ENCODE peak calls at places on chromosomes 3 and 15, in seven cellular contexts. J is SK-N-SH, P is IMR-90, S is aorta, H is RWPE2, B is ovary, E is uterus. L is an unnamed sample. For H3K9me3, the result is how much of the 10 kb centered on the place peaks cover.

GRCh38 chr15:81929557-81929956 is 116.3 kb downstream of the MEX3B start:
- DNase-seq in J (no peak), P (peak), S (no peak), H (no peak), B (no peak), E (no peak), L (no peak)

GRCh38 chr3:158105710-158106438 is at the start of gene SHOX2:
- DNase-seq in J (no peak), P (peak), S (peak), H (no peak), B (no peak), E (peak), L (peak)

GRCh38 chr3:162295323-162295983 is 798.8 kb downstream of the OTOL1 start:
- DNase-seq in J (no peak), P (peak), S (no peak), H (no peak), B (no peak), E (no peak), L (no peak)

GRCh38 chr3:161559177-161559998 is 62.8 kb downstream of the OTOL1 start:
- DNase-seq in J (no peak), P (peak), S (no peak), H (no peak), B (no peak), E (no peak), L (no peak)

GRCh38 chr15:99732268-99732641 is 982 bp downstream of the LYSMD4 start:
- DNase-seq in J (no peak), P (peak), S (no peak), H (no peak), B (no peak), E (no peak), L (no peak)

GRCh38 chr3:41148901-41149300 is 50.4 kb upstream of the CTNNB1 start:
- DNase-seq in J (no peak), P (no peak), S (no peak), H (no peak), B (no peak), E (no peak), L (no peak)

GRCh38 chr3:156920399-156920798 is 94.2 kb downstream of the LEKR1 start:
- DNase-seq in J (no peak), P (no peak), S (no peak), H (no peak), B (no peak), E (no peak), L (no peak)

GRCh38 chr15:95718441-95718840 is 612.1 kb upstream of the NR2F2 start:
- DNase-seq in J (no peak), P (no peak), S (peak), H (no peak), B (peak), E (peak), L (no peak)

GRCh38 chr15:64618569-64618968 is 156.8 kb downstream of the RBPMS2 start:
- DNase-seq in J (no peak), P (no peak), S (no peak), H (no peak), B (no peak), E (no peak), L (no peak)

GRCh38 chr15:27897481-27897880 is 201.6 kb downstream of the OCA2 start:
- DNase-seq in J (no peak), P (no peak), S (no peak), H (no peak), B (no peak), E (no peak), L (peak)

GRCh38 chr15:53843869-53844569 is 84.6 kb upstream of the WDR72 start:
- DNase-seq in J (no peak), P (no peak), S (no peak), H (no peak), B (no peak), E (no peak), L (no peak)

GRCh38 chr15:91561371-91562100 is 292.0 kb upstream of the SLCO3A1 start:
- DNase-seq in J (no peak), P (peak), S (no peak), H (peak), B (no peak), E (peak), L (no peak)

GRCh38 chr3:50050361-50050760 is 38.4 kb upstream of the RBM5 start:
- DNase-seq in J (no peak), P (peak), S (no peak), H (no peak), B (no peak), E (no peak), L (no peak)

GRCh38 chr15:62940755-62941361 is 101.7 kb upstream of the TPM1 start:
- DNase-seq in J (peak), P (peak), S (peak), H (no peak), B (peak), E (peak), L (peak)

GRCh38 chr3:183895296-183895695 is 10.6 kb upstream of the PARL start:
- DNase-seq in J (peak), P (peak), S (no peak), H (no peak), B (peak), E (no peak), L (no peak)

GRCh38 chr15:89104172-89104564 is 15.9 kb downstream of the ABHD2 start:
- DNase-seq in J (no peak), P (peak), S (no peak), H (no peak), B (peak), E (peak), L (no peak)

GRCh38 chr15:99504823-99505551 is 60.8 kb upstream of the MEF2A start:
- DNase-seq in J (no peak), P (peak), S (no peak), H (no peak), B (no peak), E (no peak), L (no peak)

GRCh38 chr3:139695007-139695406 is 17.2 kb upstream of the NMNAT3 start:
- DNase-seq in J (no peak), P (no peak), S (no peak), H (no peak), B (no peak), E (no peak), L (no peak)

GRCh38 chr3:160540546-160540945 is 24.8 kb downstream of the KPNA4 start:
- DNase-seq in J (no peak), P (peak), S (no peak), H (no peak), B (no peak), E (no peak), L (no peak)

GRCh38 chr3:25094932-25095690 is 333.0 kb upstream of the RARB start:
- DNase-seq in J (no peak), P (no peak), S (no peak), H (no peak), B (no peak), E (no peak), L (no peak)

GRCh38 chr3:164533275-164533674 is 545.0 kb downstream of the SI start:
- DNase-seq in J (no peak), P (no peak), S (no peak), H (no peak), B (no peak), E (no peak), L (no peak)

GRCh38 chr3:173659972-173660371 is 262.4 kb downstream of the NLGN1 start:
- DNase-seq in J (no peak), P (no peak), S (no peak), H (no peak), B (no peak), E (no peak), L (no peak)

GRCh38 chr3:3708769-3709115 is 90.5 kb upstream of the LRRN1 start:
- DNase-seq in J (no peak), P (no peak), S (no peak), H (no peak), B (no peak), E (no peak), L (no peak)

GRCh38 chr3:194140520-194141414 is 4.8 kb downstream of the HES1 start:
- DNase-seq in J (peak), P (no peak), S (peak), H (peak), B (peak), E (peak), L (peak)

GRCh38 chr3:181633556-181633955 is 78.2 kb upstream of the SOX2 start:
- DNase-seq in J (no peak), P (no peak), S (no peak), H (no peak), B (no peak), E (no peak), L (no peak)
- H3K9me3 ChIP-seq in J (under half), P (under half), S (under half), H (under half), B (under half), E (under half), L (under half)

GRCh38 chr3:126127904-126128303 is 44.0 kb upstream of the SLC41A3 start:
- DNase-seq in J (peak), P (no peak), S (peak), H (no peak), B (peak), E (peak), L (peak)
- H3K9me3 ChIP-seq in J (under half), P (under half), S (under half), H (under half), B (under half), E (under half), L (under half)

GRCh38 chr15:70479056-70479455 is 284.3 kb downstream of the UACA start:
- DNase-seq in J (no peak), P (no peak), S (no peak), H (no peak), B (no peak), E (no peak), L (no peak)
- H3K9me3 ChIP-seq in J (under half), P (under half), S (under half), H (under half), B (under half), E (under half), L (under half)

DNA sequence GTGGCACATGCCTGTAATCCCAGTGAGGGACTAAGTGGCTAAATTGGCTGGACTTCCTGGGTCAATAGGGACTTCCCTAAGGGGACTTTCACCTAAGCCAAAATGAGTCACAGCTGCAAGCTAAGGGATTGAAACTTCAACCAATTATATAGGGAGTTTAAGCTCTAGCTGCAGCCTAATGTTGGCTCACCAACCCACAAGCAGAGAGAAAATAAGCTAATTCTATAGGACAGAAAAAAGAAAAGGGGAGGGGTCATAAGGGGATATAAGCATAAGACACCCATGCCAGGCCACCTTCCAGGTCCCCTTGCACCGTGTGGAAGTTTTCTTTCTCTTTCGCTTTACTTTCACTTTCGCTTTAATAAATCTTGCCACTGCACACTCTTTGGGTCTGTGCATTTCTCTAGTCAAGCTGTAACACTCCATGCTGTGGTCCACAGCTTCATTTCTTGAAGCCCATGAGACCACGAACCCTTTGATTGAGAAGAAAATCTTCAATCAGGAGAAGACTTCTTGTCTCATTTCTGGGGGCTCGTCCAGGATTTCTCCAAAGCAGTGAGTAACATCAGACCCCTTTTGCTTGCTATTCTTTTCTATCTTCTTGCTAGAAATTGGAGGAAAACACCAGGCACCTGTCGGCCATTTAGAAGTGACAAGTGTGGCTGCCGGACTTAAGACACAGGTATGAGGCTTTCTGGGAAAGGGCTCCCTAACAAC is 192.3 kb downstream of the IGSF11 start:
- DNase-seq in J (no peak), P (no peak), S (no peak), H (no peak), B (no peak), E (no peak), L (no peak)
- H3K9me3 ChIP-seq in J (under half), P (under half), S (under half), H (under half), B (under half), E (under half), L (under half)

GRCh38 chr15:24977686-24978085 is 22.9 kb downstream of the SNRPN start:
- DNase-seq in J (no peak), P (no peak), S (no peak), H (no peak), B (no peak), E (no peak), L (no peak)
- H3K9me3 ChIP-seq in J (under half), P (under half), S (under half), H (under half), B (half or more), E (under half), L (under half)

GRCh38 chr15:25236143-25236860 is 202.5 kb downstream of the UBE3A start:
- DNase-seq in J (no peak), P (no peak), S (peak), H (peak), B (no peak), E (no peak), L (no peak)
- H3K9me3 ChIP-seq in J (under half), P (half or more), S (under half), H (under half), B (under half), E (under half), L (under half)

L was measured in left lung.